ENCODE peak calls at places on chromosomes 11 and 22, in four cellular contexts. Q is skeletal muscle cell, R is small intestine, U is IMR-90. J is an unnamed sample.

GRCh38 chr22:23608583-23608982 is 23.5 kb downstream of the DRICH1 start:
- DNase-seq in Q (no peak), R (no peak), U (peak), J (peak)

GRCh38 chr22:27046126-27046525 is 388.7 kb downstream of the MIAT start:
- DNase-seq in Q (no peak), R (no peak), U (no peak), J (no peak)

GRCh38 chr11:109765709-109766311 is 327.4 kb upstream of the ZC3H12C start:
- DNase-seq in Q (no peak), R (no peak), U (no peak), J (no peak)

GRCh38 chr22:50007057-50007511 is 5.5 kb downstream of the IL17REL start:
- DNase-seq in Q (no peak), R (peak), U (no peak), J (no peak)

GRCh38 chr11:65593518-65594414 is 1.8 kb downstream of the KCNK7 start:
- DNase-seq in Q (no peak), R (no peak), U (no peak), J (no peak)

GRCh38 chr22:27867114-27867957 is 51.7 kb downstream of the PITPNB start:
- DNase-seq in Q (no peak), R (no peak), U (no peak), J (peak)

GRCh38 chr11:100576044-100577021 is 110.8 kb upstream of the ARHGAP42 start:
- DNase-seq in Q (no peak), R (peak), U (peak), J (peak)

GRCh38 chr22:49359061-49359460 is 468.6 kb downstream of the BRD1 start:
- DNase-seq in Q (no peak), R (no peak), U (no peak), J (no peak)

GRCh38 chr22:39771486-39771885 is 122.1 kb downstream of the ENTHD1 start:
- DNase-seq in Q (no peak), R (no peak), U (no peak), J (no peak)

GRCh38 chr11:42972741-42973140 is 339.1 kb upstream of the API5 start:
- DNase-seq in Q (no peak), R (peak), U (no peak), J (no peak)

GRCh38 chr22:30460147-30460546 is 11.7 kb downstream of the SEC14L3 start:
- DNase-seq in Q (no peak), R (no peak), U (no peak), J (no peak)

GRCh38 chr11:72609045-72609444 is 65.2 kb downstream of the PDE2A start:
- DNase-seq in Q (no peak), R (no peak), U (peak), J (peak)

GRCh38 chr11:127925430-127925829 is 661.9 kb downstream of the ETS1 start:
- DNase-seq in Q (peak), R (no peak), U (peak), J (peak)

GRCh38 chr22:29394931-29395581 is 6.7 kb upstream of the AP1B1 start:
- DNase-seq in Q (peak), R (peak), U (peak), J (peak)

GRCh38 chr11:77402218-77402556 is 71.7 kb downstream of the PAK1 start:
- DNase-seq in Q (no peak), R (no peak), U (no peak), J (no peak)

GRCh38 chr22:48643066-48643731 is 1184.5 kb downstream of the BRD1 start:
- DNase-seq in Q (no peak), R (no peak), U (no peak), J (no peak)

GRCh38 chr11:123580557-123581275 is 73.7 kb downstream of the SCN3B start:
- DNase-seq in Q (no peak), R (peak), U (peak), J (peak)

GRCh38 chr11:44531636-44532035 is 33.8 kb upstream of the CD82 start:
- DNase-seq in Q (no peak), R (no peak), U (no peak), J (no peak)

GRCh38 chr11:64744544-64745218 is 739 bp upstream of the RASGRP2 start:
- DNase-seq in Q (no peak), R (no peak), U (no peak), J (no peak)

GRCh38 chr11:12220305-12220704 is 109.9 kb downstream of the MICAL2 start:
- DNase-seq in Q (no peak), R (no peak), U (no peak), J (peak)

GRCh38 chr22:41535244-41535643 is 9.0 kb downstream of the POLR3H start:
- DNase-seq in Q (no peak), R (no peak), U (no peak), J (no peak)

GRCh38 chr11:72668645-72669347 is 5.4 kb downstream of the PDE2A start:
- DNase-seq in Q (no peak), R (no peak), U (no peak), J (no peak)

GRCh38 chr11:26993965-26994446 is at the start of gene FIBIN:
- DNase-seq in Q (no peak), R (no peak), U (peak), J (peak)

GRCh38 chr11:100473390-100473740 is 213.7 kb upstream of the ARHGAP42 start:
- DNase-seq in Q (no peak), R (no peak), U (no peak), J (no peak)

GRCh38 chr11:70226967-70227366 is 23.9 kb downstream of the FADD start:
- DNase-seq in Q (no peak), R (no peak), U (no peak), J (no peak)

GRCh38 chr22:23888615-23889401 is 5.4 kb upstream of the MIF start:
- DNase-seq in Q (no peak), R (no peak), U (peak), J (peak)

GRCh38 chr11:65218446-65218845 is 36.7 kb downstream of the CAPN1 start:
- DNase-seq in Q (no peak), R (no peak), U (no peak), J (no peak)

GRCh38 chr22:26666035-26666338 is 8.6 kb downstream of the MIAT start:
- DNase-seq in Q (no peak), R (no peak), U (peak), J (peak)

GRCh38 chr11:128365044-128365443 is 222.3 kb downstream of the ETS1 start:
- DNase-seq in Q (no peak), R (peak), U (peak), J (peak)

GRCh38 chr22:22369962-22370265 is 125.3 kb downstream of the VPREB1 start:
- DNase-seq in Q (no peak), R (no peak), U (no peak), J (no peak)

GRCh38 chr11:15471709-15472404 is 357.1 kb downstream of the INSC start:
- DNase-seq in Q (no peak), R (no peak), U (no peak), J (no peak)

GRCh38 chr11:17561466-17562001 is 14.5 kb downstream of the OTOG start:
- DNase-seq in Q (no peak), R (no peak), U (no peak), J (no peak)

DNA sequence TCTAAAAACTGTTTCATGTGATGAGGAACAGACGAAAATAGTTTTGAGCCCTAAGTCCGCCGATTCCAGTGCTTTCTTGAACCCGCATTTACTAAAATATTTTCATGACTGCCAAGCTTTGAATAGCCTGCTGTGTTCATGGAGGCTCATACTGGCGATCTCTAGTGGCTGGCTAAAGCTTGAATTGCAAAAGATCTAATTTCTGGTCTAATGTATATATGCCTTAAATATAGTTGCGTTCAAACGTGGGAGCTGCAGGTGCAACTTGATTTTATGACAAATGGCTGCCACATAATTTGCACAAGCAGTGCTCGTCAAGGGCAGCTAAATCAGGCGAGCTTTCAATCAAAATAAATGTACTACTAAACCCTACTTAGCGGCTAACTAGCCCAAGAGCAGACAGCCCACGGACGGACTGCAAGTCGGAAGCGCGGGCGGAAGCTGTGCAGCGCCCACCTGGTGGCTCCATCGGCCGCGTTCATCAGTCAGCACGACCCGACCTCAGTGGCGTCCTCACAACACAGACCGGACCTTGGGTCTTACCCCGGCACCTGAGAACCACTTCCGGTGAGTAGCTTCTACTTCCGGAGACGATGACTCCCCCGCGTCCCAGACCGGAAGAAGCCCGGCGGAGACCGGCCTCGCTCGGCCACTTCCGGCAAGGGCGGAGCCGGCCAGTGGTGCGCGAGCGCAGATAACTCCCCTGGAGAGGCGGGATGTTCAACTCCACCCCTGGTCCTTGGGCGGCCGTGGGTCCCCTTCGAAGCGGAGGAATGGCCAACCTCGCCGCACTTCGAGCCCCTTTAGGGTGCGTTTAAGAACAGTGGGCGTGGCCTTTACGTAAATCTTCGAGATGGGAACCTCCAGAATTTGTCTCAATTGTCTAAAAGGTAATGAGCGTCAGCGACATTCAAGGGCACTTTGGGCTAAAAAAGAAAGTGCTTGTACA is 6.1 kb downstream of the RPL27A start:
- DNase-seq in Q (peak), R (peak), U (peak), J (peak)
- H3K4me3 ChIP-seq in Q (peak), R (peak), U (peak), J (peak)

DNA sequence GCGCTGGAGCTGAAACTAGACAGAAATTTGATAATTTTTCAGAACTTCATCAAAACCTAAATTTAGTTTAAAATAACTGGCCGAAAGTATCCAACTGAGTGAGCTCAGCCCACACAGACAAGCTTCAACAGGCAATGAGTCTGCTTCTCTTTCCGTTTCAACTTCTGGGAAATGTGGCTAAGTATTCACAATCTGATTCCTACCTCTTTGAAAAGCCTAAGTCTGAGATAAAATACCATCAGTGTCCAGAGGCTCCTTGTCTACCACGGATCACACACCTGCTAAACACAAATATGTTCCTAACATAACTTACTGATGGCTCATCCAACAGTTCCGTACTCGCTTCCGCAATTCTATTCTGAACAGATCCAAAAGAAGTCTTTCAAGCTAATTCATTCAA is 8.5 kb downstream of the SIK3 start:
- DNase-seq in Q (no peak), R (no peak), U (no peak), J (no peak)
- H3K4me3 ChIP-seq in Q (no peak), R (no peak), U (no peak), J (no peak)

DNA sequence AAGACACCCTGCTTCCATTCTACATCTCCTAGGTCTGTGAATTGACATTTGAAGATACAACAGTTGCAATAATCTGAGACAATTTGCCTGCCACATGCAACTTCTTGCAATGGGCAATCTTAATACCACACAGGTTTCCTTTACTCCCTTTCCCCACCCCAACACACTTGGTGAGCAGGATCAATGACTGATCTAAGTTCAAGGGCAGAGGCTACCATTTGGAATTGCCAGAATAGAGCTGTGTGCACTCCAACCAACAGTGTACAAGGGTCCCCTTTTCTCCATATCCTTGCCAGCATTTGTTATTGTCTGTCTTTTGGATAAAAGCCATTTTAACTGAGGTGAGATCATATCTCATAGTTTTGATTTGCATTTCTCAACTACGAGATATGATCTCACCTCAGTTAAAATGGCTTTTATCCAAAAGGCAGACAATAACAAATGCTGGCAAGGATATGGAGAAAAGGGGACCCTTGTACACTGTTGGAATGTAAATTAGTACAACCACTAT is 2.9 kb upstream of the NNMT start:
- DNase-seq in Q (no peak), R (no peak), U (no peak), J (peak)
- H3K4me3 ChIP-seq in Q (no peak), R (no peak), U (no peak), J (no peak)

GRCh38 chr11:35391922-35392813 is 27.2 kb downstream of the SLC1A2 start:
- DNase-seq in Q (peak), R (peak), U (peak), J (peak)
- H3K4me3 ChIP-seq in Q (no peak), R (no peak), U (no peak), J (no peak)

DNA sequence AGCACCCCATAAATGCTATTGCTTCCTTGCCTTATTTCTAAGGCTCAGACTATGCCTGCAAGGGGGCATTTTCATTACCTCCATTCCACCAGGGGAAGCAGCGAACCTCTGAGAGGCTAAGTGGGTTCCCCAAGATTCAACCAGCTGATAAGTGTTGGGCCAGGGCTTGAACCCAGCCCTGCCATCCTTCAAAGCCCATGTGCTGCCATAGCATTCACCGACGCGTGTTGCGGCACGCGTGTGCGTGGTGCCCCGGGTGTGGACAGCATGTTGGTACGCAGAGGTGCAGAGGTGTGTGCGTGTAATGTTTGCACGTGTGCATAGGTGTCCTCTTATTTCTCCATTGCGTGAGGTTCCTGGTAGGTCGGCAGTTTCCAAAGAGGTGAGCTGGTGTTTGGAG is 66.0 kb upstream of the PPARA start:
- DNase-seq in Q (no peak), R (no peak), U (no peak), J (no peak)
- H3K4me3 ChIP-seq in Q (no peak), R (no peak), U (no peak), J (peak)

DNA sequence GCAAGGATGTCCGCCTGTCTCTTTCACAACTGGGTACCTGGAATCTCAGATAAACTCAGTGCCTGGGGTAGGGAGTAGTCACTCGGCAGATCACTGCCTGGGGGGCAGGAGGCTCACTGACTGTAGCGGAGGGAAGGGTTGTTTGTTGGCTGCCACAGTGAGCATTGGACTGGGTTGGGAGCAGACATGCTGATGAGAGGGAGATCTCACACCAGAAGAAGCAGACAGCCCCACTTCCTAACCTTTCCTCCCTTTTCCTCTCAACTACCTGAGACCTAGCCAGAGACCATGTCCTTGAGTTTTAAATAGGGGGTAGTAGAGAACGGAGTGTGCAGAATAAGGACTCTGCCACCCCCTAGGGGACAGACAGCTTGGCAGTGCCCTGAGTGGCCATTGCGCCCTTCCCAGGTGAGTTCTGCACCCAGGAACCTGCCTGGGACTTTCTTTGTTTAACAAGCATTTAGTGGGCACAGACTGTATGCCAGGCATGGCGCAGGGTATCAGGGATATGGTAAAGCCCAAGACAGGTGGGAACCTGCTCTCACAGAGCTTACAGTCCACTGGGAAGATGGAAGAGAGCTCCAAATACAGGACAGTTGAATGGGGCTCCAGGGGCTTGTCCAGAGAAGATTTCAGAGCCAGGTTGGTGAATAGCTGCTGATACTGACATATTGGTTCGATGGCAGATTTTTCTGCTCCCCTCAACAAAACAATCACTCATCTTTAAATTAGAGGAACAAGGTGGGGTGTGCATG is 115.7 kb upstream of the NNMT start:
- DNase-seq in Q (no peak), R (peak), U (no peak), J (peak)
- H3K4me3 ChIP-seq in Q (peak), R (no peak), U (no peak), J (no peak)

DNA sequence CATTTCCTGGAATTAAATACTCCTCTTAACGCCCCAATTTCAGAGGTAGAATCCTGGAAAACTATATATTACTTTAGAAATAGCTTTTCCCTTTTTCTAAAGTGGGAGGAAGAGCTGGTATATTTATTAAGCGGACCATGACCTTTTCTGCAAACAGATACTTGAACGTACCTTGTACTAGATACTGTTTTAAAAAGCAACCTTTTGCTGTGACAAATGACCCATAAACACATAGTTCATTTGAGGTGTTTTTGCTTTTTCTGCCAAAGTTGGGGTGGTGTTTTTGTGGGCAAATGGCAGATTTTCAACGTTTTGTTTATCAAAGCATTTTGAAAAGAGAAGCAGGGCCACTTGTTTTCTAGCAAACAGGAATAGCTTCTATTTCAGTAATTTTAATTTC is 2.2 kb downstream of the FBXO7 start:
- DNase-seq in Q (no peak), R (peak), U (no peak), J (no peak)
- H3K4me3 ChIP-seq in Q (peak), R (peak), U (no peak), J (peak)

GRCh38 chr11:83115551-83115950 is 41.4 kb upstream of the PCF11 start:
- DNase-seq in Q (no peak), R (no peak), U (no peak), J (no peak)

GRCh38 chr11:83118814-83119213 is 38.1 kb upstream of the PCF11 start:
- DNase-seq in Q (no peak), R (no peak), U (peak), J (no peak)

GRCh38 chr11:83119216-83119615 is 37.7 kb upstream of the PCF11 start:
- DNase-seq in Q (no peak), R (no peak), U (peak), J (no peak)

GRCh38 chr11:83112886-83113285 is 41.2 kb upstream of the RAB30 start:
- DNase-seq in Q (no peak), R (no peak), U (no peak), J (no peak)

DNA sequence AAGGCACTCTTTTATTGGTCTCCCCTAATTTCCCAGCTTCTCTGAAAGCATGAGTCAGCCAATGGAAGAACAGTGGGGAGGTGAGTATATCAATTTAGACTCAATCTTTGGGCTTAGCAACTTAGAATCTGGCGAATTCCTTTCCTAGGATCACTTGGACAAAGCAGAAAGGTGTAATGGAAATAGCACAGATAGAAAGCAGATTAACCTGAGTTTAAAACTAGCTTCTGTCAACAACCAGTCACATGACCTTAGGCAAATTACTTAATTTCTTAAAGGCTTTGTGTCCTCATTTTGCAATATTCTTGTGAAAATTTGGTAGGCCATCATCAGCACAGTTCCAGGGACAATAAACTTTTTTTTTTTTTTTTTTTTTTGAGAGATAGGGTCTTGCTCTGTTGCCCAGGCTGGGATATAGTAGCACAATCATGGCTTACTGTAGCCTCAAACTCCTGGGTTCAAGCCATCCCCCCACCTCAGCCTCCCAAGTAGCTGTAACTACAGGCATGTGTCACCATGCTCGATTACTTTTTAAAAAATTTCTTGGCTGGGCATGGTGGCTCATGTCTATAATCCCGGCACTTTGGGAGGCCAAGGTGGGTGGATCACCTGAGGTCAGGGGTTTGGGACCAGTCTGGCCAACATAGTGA is 40.8 kb upstream of the PCF11 start:
- DNase-seq in Q (no peak), R (no peak), U (no peak), J (no peak)
- H3K4me3 ChIP-seq in Q (no peak), R (no peak), U (no peak), J (no peak)

GRCh38 chr22:36466258-36466657 is 15.2 kb downstream of the TXN2 start:
- DNase-seq in Q (no peak), R (no peak), U (no peak), J (no peak)

GRCh38 chr22:36470162-36470993 is 11.1 kb downstream of the TXN2 start:
- DNase-seq in Q (peak), R (peak), U (peak), J (peak)

GRCh38 chr22:36469094-36469710 is 12.2 kb downstream of the TXN2 start:
- DNase-seq in Q (no peak), R (no peak), U (no peak), J (no peak)

GRCh38 chr22:36467042-36467810 is 14.2 kb downstream of the TXN2 start:
- DNase-seq in Q (peak), R (no peak), U (peak), J (peak)

GRCh38 chr22:36467946-36468345 is 13.5 kb downstream of the TXN2 start:
- DNase-seq in Q (peak), R (no peak), U (peak), J (peak)
- H3K4me3 ChIP-seq in Q (no peak), R (no peak), U (no peak), J (no peak)

J was measured in fibroblast of the aortic adventitia.